ENCODE peak calls at places on chromosomes 13 and 19, in eight cellular contexts. O is psoas muscle, S is A549, F is testis, W is K562, K is IMR-90, C is adrenal gland, I is lower lobe of right lung. B is an unnamed sample.

GRCh38 chr13:49733181-49733951 is 42.1 kb upstream of the EBPL start:
- DNase-seq in C (no peak), W (no peak), O (no peak), I (peak; percentile 52), S (no peak), K (peak; percentile 27), F (no peak), B (no peak)

GRCh38 chr13:38496956-38497355 is 147.3 kb downstream of the UFM1 start:
- DNase-seq in S (no peak), O (no peak), F (no peak), I (no peak), K (no peak), C (no peak), W (no peak), B (no peak)

GRCh38 chr19:16363133-16363851 is 38.7 kb downstream of the KLF2 start:
- DNase-seq in I (peak; percentile 80), K (no peak), S (no peak), O (no peak), W (no peak), C (no peak), F (no peak), B (no peak)

GRCh38 chr13:106530907-106531520 is 4.4 kb downstream of the EFNB2 start:
- DNase-seq in I (no peak), S (no peak), C (no peak), W (no peak), K (no peak), F (no peak), O (no peak), B (no peak)

GRCh38 chr13:97030705-97031452 is 36.6 kb upstream of the OXGR1 start:
- DNase-seq in F (peak; percentile 20), W (peak; percentile 35), C (peak; percentile 29), O (no peak), I (no peak), S (peak; percentile 31), K (peak; percentile 61), B (no peak)

GRCh38 chr19:56838930-56839664 is 1.4 kb downstream of the PEG3 start:
- DNase-seq in O (peak; percentile 97), K (no peak), C (peak; percentile 99), S (no peak), I (peak; percentile 92), F (peak; percentile 99), W (no peak), B (peak; percentile 95)

GRCh38 chr13:99132295-99132835 is 68.3 kb upstream of the UBAC2 start:
- DNase-seq in F (no peak), K (no peak), C (no peak), O (no peak), S (no peak), I (no peak), W (no peak), B (no peak)

GRCh38 chr19:8363803-8364771 is at the start of gene ANGPTL4:
- DNase-seq in W (peak; percentile 63), K (peak; percentile 55), S (peak; percentile 69), I (peak; percentile 60), C (peak; percentile 66), O (peak; percentile 89), F (peak; percentile 77), B (peak; percentile 84)

GRCh38 chr19:42176649-42176989 is 40.9 kb downstream of the DEDD2 start:
- DNase-seq in I (no peak), K (no peak), C (no peak), F (no peak), O (no peak), W (no peak), S (peak; percentile 70), B (no peak)

GRCh38 chr13:29946093-29946492 is 95.7 kb upstream of the UBL3 start:
- DNase-seq in C (no peak), F (peak; percentile 45), S (no peak), O (no peak), K (no peak), W (no peak), I (no peak), B (no peak)

GRCh38 chr13:32736648-32737047 is 150.4 kb downstream of the PDS5B start:
- DNase-seq in S (no peak), K (no peak), W (no peak), I (no peak), C (no peak), F (no peak), O (no peak), B (no peak)

GRCh38 chr19:30754162-30754561 is 382.0 kb downstream of the ZNF536 start:
- DNase-seq in S (no peak), C (no peak), W (no peak), F (no peak), O (no peak), K (no peak), I (no peak), B (no peak)

GRCh38 chr13:37869506-37869755 is 141 bp downstream of the TRPC4 start:
- DNase-seq in W (no peak), K (no peak), C (no peak), F (no peak), I (no peak), S (no peak), O (no peak), B (peak; percentile 20)

GRCh38 chr13:80481589-80481988 is 140.7 kb upstream of the SPRY2 start:
- DNase-seq in S (no peak), K (no peak), C (no peak), I (no peak), W (no peak), O (no peak), F (no peak), B (no peak)

GRCh38 chr19:13622727-13623126 is 116.4 kb upstream of the CACNA1A start:
- DNase-seq in K (no peak), S (no peak), C (no peak), O (no peak), I (no peak), W (no peak), F (no peak), B (no peak)

GRCh38 chr19:56637976-56638555 is 4.9 kb upstream of the SMIM17 start:
- DNase-seq in O (peak; percentile 50), S (peak; percentile 21), K (peak; percentile 65), F (peak; percentile 97), I (no peak), C (peak; percentile 88), W (peak; percentile 66), B (peak; percentile 85)

GRCh38 chr13:64278493-64278892 is 2862.8 kb upstream of the PCDH20 start:
- DNase-seq in C (no peak), S (no peak), I (no peak), W (no peak), F (no peak), O (no peak), K (peak; percentile 78), B (no peak)

DNA sequence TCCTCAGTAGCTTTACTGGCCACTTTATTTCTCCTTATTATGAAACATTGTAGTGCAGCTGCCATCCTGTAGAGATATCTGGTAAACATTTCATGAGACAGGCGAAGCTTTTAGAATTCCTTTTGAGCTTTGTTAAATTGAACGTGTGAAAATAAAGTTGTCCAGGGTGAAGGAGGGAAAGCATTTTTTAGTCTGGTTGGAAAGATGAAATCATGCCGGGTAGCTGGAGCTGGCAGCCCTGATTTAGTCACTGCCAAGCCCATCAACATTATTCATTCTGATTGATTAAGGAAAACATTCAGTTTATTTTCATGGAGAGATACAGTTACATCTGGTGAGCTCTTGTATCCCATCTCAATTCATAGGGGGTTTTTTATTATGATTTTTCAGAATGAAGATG is 326.2 kb upstream of the GPC6 start:
- DNase-seq in W (no peak), S (no peak), C (no peak), I (no peak), K (no peak), O (no peak), F (no peak), B (no peak)
- H3K4me1 ChIP-seq in W (no peaks in the 10 kb centered on the region), S (no peaks in the 10 kb centered on the region), C (no peaks in the 10 kb centered on the region), I (no peaks in the 10 kb centered on the region), K (no peaks in the 10 kb centered on the region), O (no peaks in the 10 kb centered on the region), F (no peaks in the 10 kb centered on the region), B (no peaks in the 10 kb centered on the region)

GRCh38 chr19:45681391-45682015 is 10.2 kb downstream of the SNRPD2 start:
- DNase-seq in S (peak; percentile 93), C (peak; percentile 91), W (peak; percentile 89), K (peak; percentile 69), I (peak; percentile 92), F (peak; percentile 87), O (peak; percentile 83), B (peak; percentile 83)

GRCh38 chr19:45676851-45677263 is 8.8 kb downstream of the GIPR start:
- DNase-seq in O (no peak), K (no peak), S (no peak), W (no peak), I (peak; percentile 65), C (no peak), F (no peak), B (no peak)

GRCh38 chr19:45682117-45682516 is 9.6 kb downstream of the SNRPD2 start:
- DNase-seq in O (no peak), W (no peak), K (no peak), S (no peak), C (no peak), F (no peak), I (no peak), B (no peak)

GRCh38 chr19:45682908-45683307 is 8.8 kb downstream of the SNRPD2 start:
- DNase-seq in S (no peak), W (peak; percentile 19), I (no peak), C (no peak), F (no peak), O (no peak), K (no peak), B (no peak)

GRCh38 chr19:45677351-45678230 is 9.6 kb downstream of the GIPR start:
- DNase-seq in I (peak; percentile 96), F (peak; percentile 65), W (peak; percentile 54), O (peak; percentile 64), K (peak; percentile 62), C (peak; percentile 94), S (peak; percentile 93), B (peak; percentile 77)
- TF ChIP-seq CTCF in I (no peak), F (no peak), W (no peak), O (no peak), K (no peak), C (peak; percentile 1), S (peak; percentile 21), B (no peak)

GRCh38 chr13:71339736-71340135 is 527.3 kb downstream of the DACH1 start:
- DNase-seq in K (no peak), S (no peak), W (no peak), I (no peak), C (no peak), F (no peak), O (no peak), B (no peak)
- H3K27ac ChIP-seq in K (no peak overlapping the region), S (no peak overlapping the region), W (no peak overlapping the region), I (no peak overlapping the region), C (no peak overlapping the region), F (no peak overlapping the region), O (no peak overlapping the region), B (no peak overlapping the region)

GRCh38 chr19:54336893-54337857 is 1.8 kb downstream of the LILRA4 start:
- DNase-seq in S (no peak), F (no peak), K (no peak), I (no peak), W (no peak), O (no peak), C (no peak), B (no peak)
- H3K4me1 ChIP-seq in S (no peaks in the 10 kb centered on the region), F (no peaks in the 10 kb centered on the region), K (no peaks in the 10 kb centered on the region), I (no peaks in the 10 kb centered on the region), W (no peaks in the 10 kb centered on the region), O (no peaks in the 10 kb centered on the region), C (no peaks in the 10 kb centered on the region), B (no peaks in the 10 kb centered on the region)

GRCh38 chr13:87788363-87788762 is 117.2 kb downstream of the SLITRK5 start:
- DNase-seq in F (no peak), C (no peak), K (no peak), O (no peak), S (no peak), I (no peak), W (no peak), B (no peak)

GRCh38 chr13:87798536-87798935 is 127.4 kb downstream of the SLITRK5 start:
- DNase-seq in W (no peak), I (no peak), F (no peak), O (no peak), K (no peak), C (no peak), S (no peak), B (no peak)

GRCh38 chr13:87792878-87793277 is 121.7 kb downstream of the SLITRK5 start:
- DNase-seq in O (no peak), K (no peak), F (no peak), C (no peak), I (no peak), W (no peak), S (no peak), B (no peak)
- TF ChIP-seq CTCF in O (no peak), K (no peak), F (no peak), C (no peak), I (no peak), W (no peak), S (no peak), B (no peak)